ENCODE peak calls at places on chromosomes 16 and 17, in five cellular contexts. I, Z, V, G and U are unnamed samples. For H3K9me3, the result is how much of the 10 kb centered on the place peaks cover.

GRCh38 chr16:27080870-27081269 is 14.1 kb downstream of the C16orf82 start:
- DNase-seq in I (no peak), Z (peak), V (peak), G (no peak), U (no peak)

GRCh38 chr16:66886914-66887313 is 6.6 kb downstream of the PDP2 start:
- DNase-seq in I (peak), Z (no peak), V (no peak), G (no peak), U (no peak)

GRCh38 chr17:6623941-6624340 is 16.6 kb downstream of the KIAA0753 start:
- DNase-seq in I (peak), Z (no peak), V (no peak), G (no peak), U (no peak)

GRCh38 chr17:55318081-55318480 is 53.3 kb downstream of the HLF start:
- DNase-seq in I (no peak), Z (no peak), V (no peak), G (no peak), U (no peak)

GRCh38 chr16:65510241-65510640 is 388.4 kb upstream of the CDH11 start:
- DNase-seq in I (no peak), Z (no peak), V (no peak), G (no peak), U (no peak)

GRCh38 chr17:82110298-82110697 is 12.3 kb upstream of the FASN start:
- DNase-seq in I (no peak), Z (no peak), V (peak), G (no peak), U (no peak)

GRCh38 chr16:55367301-55367745 is 43.3 kb downstream of the IRX6 start:
- DNase-seq in I (peak), Z (no peak), V (no peak), G (no peak), U (no peak)

GRCh38 chr17:75238684-75239191 is 22.7 kb downstream of the GGA3 start:
- DNase-seq in I (peak), Z (peak), V (peak), G (peak), U (peak)

GRCh38 chr16:88502371-88502770 is 49.3 kb downstream of the ZFPM1 start:
- DNase-seq in I (no peak), Z (no peak), V (no peak), G (no peak), U (no peak)

GRCh38 chr17:65297916-65298315 is 160.7 kb downstream of the RGS9 start:
- DNase-seq in I (no peak), Z (no peak), V (no peak), G (no peak), U (no peak)

GRCh38 chr16:64158941-64159588 is 962.8 kb downstream of the CDH11 start:
- DNase-seq in I (no peak), Z (no peak), V (no peak), G (no peak), U (no peak)

GRCh38 chr17:80263253-80264047 is 2.8 kb downstream of the RNF213 start:
- DNase-seq in I (peak), Z (peak), V (no peak), G (peak), U (peak)

GRCh38 chr17:75390982-75391381 is 14.5 kb downstream of the GRB2 start:
- DNase-seq in I (no peak), Z (no peak), V (no peak), G (no peak), U (no peak)

GRCh38 chr16:49464877-49465504 is 91.4 kb downstream of the C16orf78 start:
- DNase-seq in I (no peak), Z (peak), V (no peak), G (no peak), U (no peak)

GRCh38 chr17:15263206-15263579 is 1.9 kb downstream of the PMP22 start:
- DNase-seq in I (peak), Z (peak), V (peak), G (peak), U (no peak)

GRCh38 chr17:76027159-76027839 is at the start of gene EVPL:
- DNase-seq in I (no peak), Z (peak), V (peak), G (peak), U (no peak)

GRCh38 chr17:3972281-3972731 is 8.1 kb upstream of the ATP2A3 start:
- DNase-seq in I (no peak), Z (peak), V (no peak), G (no peak), U (no peak)

GRCh38 chr17:81939881-81940385 is 2.8 kb upstream of the PYCR1 start:
- DNase-seq in I (no peak), Z (no peak), V (no peak), G (no peak), U (no peak)

GRCh38 chr17:72116692-72117469 is 3.9 kb upstream of the SOX9 start:
- DNase-seq in I (peak), Z (peak), V (no peak), G (peak), U (no peak)

GRCh38 chr17:59121901-59122480 is 15.3 kb upstream of the TRIM37 start:
- DNase-seq in I (no peak), Z (no peak), V (no peak), G (no peak), U (no peak)

GRCh38 chr16:85005278-85006069 is 5.9 kb downstream of the ZDHHC7 start:
- DNase-seq in I (peak), Z (no peak), V (no peak), G (no peak), U (no peak)

GRCh38 chr16:17836868-17837602 is 366.3 kb upstream of the XYLT1 start:
- DNase-seq in I (peak), Z (no peak), V (peak), G (no peak), U (no peak)

GRCh38 chr17:46810837-46811236 is 7.7 kb downstream of the WNT3 start:
- DNase-seq in I (no peak), Z (no peak), V (no peak), G (no peak), U (no peak)

GRCh38 chr17:45973099-45973838 is 25.8 kb upstream of the STH start:
- DNase-seq in I (no peak), Z (no peak), V (peak), G (peak), U (no peak)

GRCh38 chr16:10045291-10045775 is 136.9 kb downstream of the GRIN2A start:
- DNase-seq in I (no peak), Z (no peak), V (no peak), G (no peak), U (no peak)

GRCh38 chr17:43906951-43907424 is 348 bp downstream of the MPP2 start:
- DNase-seq in I (no peak), Z (no peak), V (no peak), G (no peak), U (peak)

GRCh38 chr17:46191332-46192210 is 1.7 kb downstream of the KANSL1 start:
- DNase-seq in I (peak), Z (no peak), V (peak), G (no peak), U (peak)

GRCh38 chr16:35908942-35909341 is 2449.5 kb downstream of the TP53TG3F start:
- DNase-seq in I (no peak), Z (no peak), V (no peak), G (no peak), U (no peak)

GRCh38 chr16:35908152-35908551 is 2448.7 kb downstream of the TP53TG3F start:
- DNase-seq in I (no peak), Z (no peak), V (no peak), G (no peak), U (no peak)

GRCh38 chr16:35911899-35912298 is 2452.5 kb downstream of the TP53TG3F start:
- DNase-seq in I (no peak), Z (no peak), V (no peak), G (no peak), U (no peak)

GRCh38 chr16:35909351-35909954 is 2450.0 kb downstream of the TP53TG3F start:
- DNase-seq in I (no peak), Z (no peak), V (no peak), G (no peak), U (no peak)

GRCh38 chr16:35910409-35910808 is 2451.0 kb downstream of the TP53TG3F start:
- DNase-seq in I (no peak), Z (no peak), V (no peak), G (no peak), U (no peak)
- H3K9me3 ChIP-seq in I (under half), Z (under half), V (under half), G (under half), U (under half)

GRCh38 chr17:70365098-70365583 is 195.8 kb downstream of the KCNJ2 start:
- DNase-seq in I (no peak), Z (no peak), V (no peak), G (no peak), U (no peak)
- H3K9me3 ChIP-seq in I (under half), Z (under half), V (under half), G (under half), U (under half)

GRCh38 chr16:35572186-35572585 is 2112.8 kb downstream of the TP53TG3F start:
- DNase-seq in I (no peak), Z (no peak), V (no peak), G (no peak), U (no peak)

GRCh38 chr16:35573407-35573806 is 2114.0 kb downstream of the TP53TG3F start:
- DNase-seq in I (no peak), Z (no peak), V (no peak), G (no peak), U (no peak)

GRCh38 chr16:35575432-35575821 is 2116.0 kb downstream of the TP53TG3F start:
- DNase-seq in I (no peak), Z (no peak), V (no peak), G (no peak), U (no peak)

GRCh38 chr16:35574454-35575431 is 2115.3 kb downstream of the TP53TG3F start:
- DNase-seq in I (no peak), Z (no peak), V (no peak), G (no peak), U (no peak)

GRCh38 chr16:35574011-35574410 is 2114.6 kb downstream of the TP53TG3F start:
- DNase-seq in I (no peak), Z (no peak), V (no peak), G (no peak), U (no peak)
- H3K9me3 ChIP-seq in I (under half), Z (under half), V (under half), G (under half), U (under half)

DNA sequence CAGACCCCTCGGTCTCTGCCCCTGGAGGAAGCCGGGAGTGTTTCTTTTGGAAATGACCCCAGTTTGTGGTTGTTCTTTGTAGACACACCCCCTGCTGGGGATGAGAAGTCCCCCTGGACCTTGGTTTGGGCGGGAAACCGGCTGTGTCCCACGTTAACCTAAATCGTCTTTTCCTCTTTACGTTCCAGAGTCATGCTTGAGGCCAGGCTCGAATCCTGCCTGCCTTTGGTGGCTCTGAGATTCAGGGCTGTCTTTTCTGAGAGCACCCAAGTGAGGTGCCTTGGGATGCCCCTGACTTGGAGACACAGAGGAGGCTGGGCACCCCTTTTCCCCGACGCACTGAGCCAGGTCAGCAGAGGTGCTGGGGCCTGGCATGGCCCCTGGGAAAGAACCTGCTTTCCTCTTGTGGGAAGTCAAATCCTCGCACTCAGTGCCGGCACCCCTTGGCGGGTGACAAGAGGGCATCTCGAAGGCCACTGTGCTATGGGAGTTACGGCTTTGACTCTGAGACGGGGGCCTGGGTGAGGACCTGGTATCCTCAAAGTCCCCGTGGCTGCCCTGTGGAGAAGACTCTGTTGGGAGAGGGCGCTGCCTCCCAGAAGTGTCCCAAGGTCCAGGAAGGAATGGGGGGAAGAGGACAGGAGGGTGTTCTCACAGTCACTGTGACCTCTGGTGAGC is 116.8 kb downstream of the METRNL start:
- DNase-seq in I (peak), Z (peak), V (no peak), G (no peak), U (no peak)
- H3K9me3 ChIP-seq in I (under half), Z (under half), V (under half), G (under half), U (under half)